ENCODE peak calls at places on chromosome 6, in four cellular contexts. G, K, I and P are unnamed samples.

GRCh38 chr6:148550569-148550968 is 196.3 kb upstream of the UST start:
- DNase-seq in I (no peak), K (no peak), G (no peak), P (no peak)

GRCh38 chr6:42028234-42029061 is 21.9 kb upstream of the TAF8 start:
- DNase-seq in G (peak), K (no peak), I (no peak), P (no peak)

GRCh38 chr6:151310852-151311767 is 71.3 kb downstream of the AKAP12 start:
- DNase-seq in I (no peak), G (no peak), K (peak), P (no peak)

GRCh38 chr6:144415014-144415413 is 129.9 kb downstream of the UTRN start:
- DNase-seq in G (peak), K (no peak), I (no peak), P (no peak)

GRCh38 chr6:8743146-8743745 is 307.9 kb upstream of the SLC35B3 start:
- DNase-seq in K (no peak), G (no peak), I (no peak), P (no peak)

GRCh38 chr6:78850621-78851020 is 16.7 kb upstream of the IRAK1BP1 start:
- DNase-seq in K (no peak), I (no peak), G (no peak), P (no peak)

GRCh38 chr6:147941143-147941542 is 401.5 kb upstream of the SASH1 start:
- DNase-seq in I (no peak), K (peak), G (no peak), P (no peak)

GRCh38 chr6:28209753-28210535 is 15.1 kb upstream of the ZSCAN9 start:
- DNase-seq in K (no peak), I (no peak), G (no peak), P (no peak)

GRCh38 chr6:79201127-79201526 is 33.4 kb downstream of the HMGN3 start:
- DNase-seq in K (no peak), G (no peak), I (no peak), P (no peak)

GRCh38 chr6:110338820-110339470 is 19.2 kb downstream of the METTL24 start:
- DNase-seq in G (no peak), I (no peak), K (no peak), P (no peak)

GRCh38 chr6:110345025-110345424 is 13.1 kb downstream of the METTL24 start:
- DNase-seq in G (no peak), K (no peak), I (no peak), P (no peak)

GRCh38 chr6:110342759-110343158 is 15.4 kb downstream of the METTL24 start:
- DNase-seq in I (no peak), G (no peak), K (no peak), P (no peak)

GRCh38 chr6:110340566-110340965 is 17.6 kb downstream of the METTL24 start:
- DNase-seq in I (no peak), K (no peak), G (no peak), P (no peak)

GRCh38 chr6:110341671-110342304 is 16.4 kb downstream of the METTL24 start:
- DNase-seq in K (peak), G (peak), I (peak), P (peak)
- TF ChIP-seq CTCF in K (peak), G (peak), I (peak), P (peak)

DNA sequence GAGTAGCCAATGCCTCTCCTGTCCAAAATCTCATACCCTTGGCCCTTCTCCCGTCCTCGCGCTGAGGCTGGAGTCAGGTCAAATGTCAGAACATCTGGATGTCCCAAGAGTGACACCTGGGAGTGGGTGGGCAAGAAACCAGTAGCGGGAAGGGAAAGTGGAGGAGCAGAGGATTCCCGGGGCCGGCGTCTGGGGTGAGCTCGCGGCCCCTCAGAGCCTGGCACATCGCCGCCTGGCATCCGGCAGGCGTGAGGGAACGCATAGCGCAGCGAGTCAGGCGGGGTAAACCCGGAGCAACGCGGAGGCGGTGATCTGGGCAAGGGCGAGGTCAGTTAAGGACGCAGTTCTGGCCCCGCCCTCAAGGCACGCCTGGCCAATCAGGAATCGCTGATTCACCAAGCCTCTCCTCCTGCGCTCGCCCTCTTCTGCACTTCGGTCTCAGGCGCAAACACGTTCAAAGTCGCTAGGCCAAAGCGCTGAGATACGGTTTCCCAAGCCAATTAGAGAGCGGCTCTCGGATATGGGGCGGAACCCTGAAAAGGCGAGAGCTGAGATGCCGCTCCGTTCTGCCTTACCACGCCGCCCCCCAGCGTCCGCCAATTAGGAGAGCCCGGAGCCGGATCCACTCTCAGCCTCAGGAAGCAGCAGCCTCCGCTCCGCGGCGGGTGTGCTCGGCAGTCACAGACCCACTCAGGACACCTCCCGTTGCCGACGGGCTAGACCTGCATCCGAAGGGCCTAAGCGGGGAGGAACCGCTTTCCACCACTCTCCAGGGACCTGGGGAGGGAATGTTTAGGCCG is 22.5 kb downstream of the VPS52 start:
- DNase-seq in G (peak), I (peak), K (peak), P (peak)
- TF ChIP-seq CTCF in G (no peak), I (no peak), K (no peak), P (peak)

GRCh38 chr6:132489376-132489775 is 23.5 kb downstream of the STX7 start:
- DNase-seq in K (no peak), G (no peak), I (no peak), P (no peak)

GRCh38 chr6:132491303-132491702 is 21.6 kb downstream of the STX7 start:
- DNase-seq in K (no peak), G (no peak), I (no peak), P (no peak)

GRCh38 chr6:132490024-132490423 is 22.9 kb downstream of the STX7 start:
- DNase-seq in G (no peak), K (no peak), I (no peak), P (no peak)

GRCh38 chr6:132491881-132492280 is 21.0 kb downstream of the STX7 start:
- DNase-seq in I (no peak), G (no peak), K (no peak), P (no peak)

GRCh38 chr6:132490478-132491204 is 22.3 kb downstream of the STX7 start:
- DNase-seq in K (no peak), I (no peak), G (no peak), P (no peak)
- TF ChIP-seq CTCF in K (no peak), I (no peak), G (no peak), P (no peak)

GRCh38 chr6:44073612-44074382 is 53.5 kb downstream of the MRPL14 start:
- DNase-seq in G (peak), I (peak), K (no peak), P (peak)
- TF ChIP-seq CTCF in G (no peak), I (no peak), K (no peak), P (no peak)

GRCh38 chr6:7249946-7250643 is 62.9 kb downstream of the SSR1 start:
- DNase-seq in K (no peak), G (no peak), I (no peak), P (no peak)
- TF ChIP-seq CTCF in K (no peak), G (no peak), I (no peak), P (no peak)

GRCh38 chr6:6057442-6058053 is 50.8 kb upstream of the NRN1 start:
- DNase-seq in G (peak), K (no peak), I (no peak), P (no peak)
- TF ChIP-seq CTCF in G (peak), K (peak), I (peak), P (peak)

GRCh38 chr6:139173172-139173571 is 38.3 kb downstream of the HECA start:
- DNase-seq in I (no peak), G (no peak), K (no peak), P (no peak)
- TF ChIP-seq CTCF in I (no peak), G (no peak), K (no peak), P (no peak)

GRCh38 chr6:97705568-97705967 is 422.6 kb upstream of the MMS22L start:
- DNase-seq in K (peak), G (no peak), I (no peak), P (peak)
- TF ChIP-seq CTCF in K (peak), G (no peak), I (peak), P (peak)

DNA sequence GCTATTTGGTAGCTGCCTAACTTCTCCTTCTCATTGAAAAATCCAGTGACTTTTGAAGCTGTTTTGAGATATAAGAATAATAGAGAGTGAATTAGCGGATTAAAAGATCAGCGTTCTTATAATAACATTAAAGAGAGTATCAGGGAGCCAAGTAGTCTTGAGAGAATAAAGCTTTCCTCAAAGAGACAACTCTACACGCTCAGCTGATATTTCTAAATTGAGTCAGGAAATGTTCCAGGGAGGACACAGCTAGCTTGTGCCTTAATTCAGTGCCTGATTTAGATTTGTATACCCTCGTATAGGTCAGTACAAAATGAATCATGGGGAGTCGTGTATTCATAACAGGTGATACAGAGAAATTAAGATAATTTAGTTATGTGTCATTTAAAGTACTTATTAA is 75.1 kb upstream of the QKI start:
- DNase-seq in I (no peak), G (no peak), K (no peak), P (no peak)
- TF ChIP-seq CTCF in I (no peak), G (no peak), K (no peak), P (no peak)

GRCh38 chr6:125596020-125596419 is 153.4 kb upstream of the HEY2 start:
- DNase-seq in I (no peak), K (no peak), G (no peak), P (no peak)

GRCh38 chr6:125597411-125598253 is 151.8 kb upstream of the HEY2 start:
- DNase-seq in G (peak), I (no peak), K (peak), P (no peak)

GRCh38 chr6:125588268-125588667 is 161.2 kb upstream of the HEY2 start:
- DNase-seq in G (no peak), K (no peak), I (no peak), P (no peak)

GRCh38 chr6:125598422-125598821 is 151.0 kb upstream of the HEY2 start:
- DNase-seq in K (peak), I (no peak), G (peak), P (no peak)

GRCh38 chr6:125593746-125594145 is 155.7 kb upstream of the HEY2 start:
- DNase-seq in G (no peak), I (no peak), K (no peak), P (no peak)
- TF ChIP-seq CTCF in G (no peak), I (no peak), K (no peak), P (no peak)